ENCODE peak calls at places on chromosomes 5 and 9, in six cellular contexts. D is SK-N-SH, W is endothelial cell of umbilical vein, H is sigmoid colon, I is HCT116, S is spleen. Y is an unnamed sample.

GRCh38 chr5:100479079-100479688 is 56.0 kb upstream of the FAM174A start:
- DNase-seq in D (peak; percentile 3), W (peak; percentile 24), H (no peak), I (peak; percentile 43), S (no peak), Y (no peak)

GRCh38 chr5:178325311-178326053 is 92.9 kb upstream of the PHYKPL start:
- DNase-seq in D (no peak), W (no peak), H (no peak), I (no peak), S (peak; percentile 51), Y (no peak)

GRCh38 chr5:168163966-168164365 is 127.5 kb upstream of the WWC1 start:
- DNase-seq in D (no peak), W (no peak), H (no peak), I (no peak), S (no peak), Y (no peak)

GRCh38 chr5:140925806-140926205 is 293 bp upstream of the PCDHAC1 start:
- DNase-seq in D (no peak), W (no peak), H (no peak), I (no peak), S (no peak), Y (no peak)

GRCh38 chr9:98154678-98155077 is 35.7 kb upstream of the TRIM14 start:
- DNase-seq in D (no peak), W (no peak), H (no peak), I (no peak), S (no peak), Y (no peak)

GRCh38 chr5:88884435-88884877 is 1.5 kb upstream of the MEF2C start:
- DNase-seq in D (peak; percentile 20), W (peak; percentile 82), H (no peak), I (no peak), S (no peak), Y (no peak)

GRCh38 chr5:119578937-119579336 is 50.4 kb upstream of the FAM170A start:
- DNase-seq in D (no peak), W (peak; percentile 25), H (no peak), I (peak; percentile 70), S (no peak), Y (no peak)

GRCh38 chr9:74887041-74887980 is at the start of gene TRPM6:
- DNase-seq in D (peak; percentile 60), W (peak; percentile 48), H (peak; percentile 89), I (peak; percentile 42), S (peak; percentile 95), Y (peak; percentile 91)

GRCh38 chr5:79992891-79993290 is 1.8 kb upstream of the MTX3 start:
- DNase-seq in D (no peak), W (no peak), H (no peak), I (no peak), S (no peak), Y (no peak)

GRCh38 chr9:92115977-92116285 is 718 bp upstream of the SPTLC1 start:
- DNase-seq in D (no peak), W (no peak), H (no peak), I (no peak), S (no peak), Y (no peak)

GRCh38 chr5:135977375-135977928 is 22.7 kb upstream of the LECT2 start:
- DNase-seq in D (no peak), W (peak; percentile 85), H (peak; percentile 80), I (peak; percentile 73), S (peak; percentile 87), Y (no peak)

GRCh38 chr5:108661030-108661429 is 86.7 kb upstream of the FER start:
- DNase-seq in D (no peak), W (peak; percentile 39), H (no peak), I (no peak), S (no peak), Y (no peak)

GRCh38 chr9:117305454-117305853 is 109.4 kb downstream of the ASTN2 start:
- DNase-seq in D (no peak), W (no peak), H (no peak), I (no peak), S (no peak), Y (no peak)

GRCh38 chr9:117303643-117304230 is 111.1 kb downstream of the ASTN2 start:
- DNase-seq in D (peak; percentile 37), W (no peak), H (no peak), I (no peak), S (no peak), Y (no peak)

GRCh38 chr9:117304613-117305012 is 110.2 kb downstream of the ASTN2 start:
- DNase-seq in D (peak; percentile 51), W (no peak), H (no peak), I (no peak), S (no peak), Y (no peak)

GRCh38 chr9:117296453-117296852 is 118.4 kb downstream of the ASTN2 start:
- DNase-seq in D (no peak), W (no peak), H (no peak), I (no peak), S (no peak), Y (no peak)

GRCh38 chr9:117300686-117301085 is 114.2 kb downstream of the ASTN2 start:
- DNase-seq in D (no peak), W (no peak), H (no peak), I (no peak), S (no peak), Y (no peak)
- H3K4me1 ChIP-seq in D (no peaks in the 10 kb centered on the region), W (no peaks in the 10 kb centered on the region), H (no peaks in the 10 kb centered on the region), I (no peaks in the 10 kb centered on the region), S (no peaks in the 10 kb centered on the region), Y (no peaks in the 10 kb centered on the region)

DNA sequence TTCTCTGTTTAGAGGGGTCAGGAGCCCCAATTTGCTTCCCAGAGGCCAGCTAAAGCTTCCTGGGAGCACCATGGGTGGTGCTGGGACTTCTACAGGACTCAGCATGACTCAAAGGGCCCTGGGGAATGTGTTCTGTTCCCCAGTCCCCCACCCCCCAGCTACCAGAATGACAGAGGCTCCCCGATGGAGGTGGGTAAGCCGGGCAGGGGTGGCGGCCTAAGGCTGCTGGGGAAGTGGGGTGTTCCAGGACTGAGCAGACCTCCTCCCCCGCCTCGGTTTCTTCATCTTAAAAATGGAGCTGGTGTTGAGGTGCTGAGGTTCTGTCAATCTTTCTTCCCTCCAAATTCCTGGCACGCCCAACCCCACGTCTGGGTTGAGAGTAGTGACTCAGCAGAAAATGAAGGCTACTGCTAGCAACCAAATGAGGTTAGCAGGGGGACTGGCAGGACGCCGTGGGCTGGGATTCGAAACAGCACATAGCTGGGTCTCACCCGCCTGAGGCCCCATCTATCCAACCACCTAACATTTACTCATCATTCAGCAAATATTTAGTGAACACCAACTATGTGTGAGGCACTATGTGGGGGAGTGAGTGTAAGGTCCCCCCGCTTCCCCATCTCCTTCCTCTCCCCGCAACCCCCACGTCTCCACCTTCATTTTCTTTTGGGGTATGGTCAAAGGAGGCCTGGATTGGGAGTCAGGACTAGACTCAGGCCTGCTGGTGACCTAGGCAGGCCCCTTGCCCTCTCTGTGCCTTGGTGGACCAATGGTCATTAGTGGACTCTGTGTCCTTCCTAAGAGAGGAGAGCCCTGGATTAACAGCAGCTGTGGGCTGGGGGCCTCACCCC is 50.2 kb downstream of the C9orf50 start:
- DNase-seq in D (no peak), W (no peak), H (peak; percentile 88), I (peak; percentile 70), S (no peak), Y (peak; percentile 68)
- TF ChIP-seq POLR2AphosphoS5 in D (no peak), W (no peak), H (peak; percentile 27), I (peak; percentile 32), S (no peak), Y (no peak)

GRCh38 chr9:127778280-127779135 is at the start of gene SH2D3C:
- DNase-seq in D (no peak), W (no peak), H (no peak), I (no peak), S (peak; percentile 94), Y (no peak)
- H3K27ac ChIP-seq in D (no peak within 1 kb of the TSS), W (no peak within 1 kb of the TSS), H (peak within 1 kb of the TSS; percentile 11), I (no peak within 1 kb of the TSS), S (peak within 1 kb of the TSS; percentile 96), Y (peak within 1 kb of the TSS; percentile 8)

GRCh38 chr9:136520053-136520540 is 25.8 kb downstream of the NOTCH1 start:
- DNase-seq in D (no peak), W (no peak), H (no peak), I (no peak), S (no peak), Y (no peak)
- H3K4me1 ChIP-seq in D (no peaks in the 10 kb centered on the region), W (no peaks in the 10 kb centered on the region), H (peaks cover 20% of the 10 kb centered on the region), I (no peaks in the 10 kb centered on the region), S (peaks cover 9% of the 10 kb centered on the region), Y (peaks cover 8% of the 10 kb centered on the region)

DNA sequence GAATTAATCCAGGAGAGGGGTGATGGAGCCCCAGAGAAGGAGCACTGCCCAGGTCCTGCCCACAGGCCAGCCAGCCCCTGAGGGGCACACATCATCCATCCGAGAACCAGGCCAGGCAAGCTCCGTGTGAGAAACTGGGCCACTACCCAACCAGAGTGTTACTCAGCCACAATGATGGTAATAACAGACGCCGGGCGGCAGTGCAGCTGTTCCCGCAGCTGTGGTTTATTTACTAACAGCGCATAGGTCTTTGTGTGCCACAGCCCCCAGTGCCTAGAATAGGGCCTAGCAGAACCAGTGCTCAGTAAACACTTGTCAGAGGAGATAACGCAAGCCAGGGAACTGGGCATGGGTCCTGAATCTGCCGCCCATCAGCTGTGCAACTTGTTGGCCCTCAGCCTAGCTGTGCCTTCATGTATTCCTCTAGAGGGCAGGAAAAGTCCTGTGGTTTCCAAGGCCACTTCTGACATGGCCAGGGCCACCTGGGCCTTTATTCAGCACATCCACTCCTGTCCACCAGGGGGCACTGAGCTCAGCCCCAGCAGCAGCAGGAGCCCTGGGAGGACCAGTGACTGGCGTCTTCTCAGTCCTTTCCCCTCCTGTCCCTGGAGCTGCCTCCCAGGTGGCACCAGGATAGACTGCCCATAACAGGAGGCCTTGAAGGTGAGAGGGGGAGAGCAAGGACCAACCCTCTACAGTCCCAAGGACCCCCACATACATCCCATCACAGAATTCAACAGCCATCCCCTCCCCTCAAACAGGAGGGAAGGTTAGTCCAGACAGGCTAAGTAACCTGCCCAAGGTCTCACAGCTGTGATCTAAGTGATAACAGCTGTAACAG is 2.1 kb downstream of the MXD3 start:
- DNase-seq in D (peak; percentile 83), W (peak; percentile 73), H (peak; percentile 83), I (peak; percentile 81), S (peak; percentile 92), Y (no peak)
- TF ChIP-seq POLR2AphosphoS5 in D (no peak), W (no peak), H (no peak), I (peak; percentile 44), S (peak; percentile 45), Y (no peak)

GRCh38 chr5:125043781-125044391 is 297.4 kb upstream of the ZNF608 start:
- DNase-seq in D (peak; percentile 72), W (peak; percentile 82), H (no peak), I (peak; percentile 6), S (no peak), Y (no peak)
- H3K27ac ChIP-seq in D (peak overlapping the region; percentile 87), W (peak overlapping the region; percentile 10), H (no peak overlapping the region), I (no peak overlapping the region), S (no peak overlapping the region), Y (no peak overlapping the region)

DNA sequence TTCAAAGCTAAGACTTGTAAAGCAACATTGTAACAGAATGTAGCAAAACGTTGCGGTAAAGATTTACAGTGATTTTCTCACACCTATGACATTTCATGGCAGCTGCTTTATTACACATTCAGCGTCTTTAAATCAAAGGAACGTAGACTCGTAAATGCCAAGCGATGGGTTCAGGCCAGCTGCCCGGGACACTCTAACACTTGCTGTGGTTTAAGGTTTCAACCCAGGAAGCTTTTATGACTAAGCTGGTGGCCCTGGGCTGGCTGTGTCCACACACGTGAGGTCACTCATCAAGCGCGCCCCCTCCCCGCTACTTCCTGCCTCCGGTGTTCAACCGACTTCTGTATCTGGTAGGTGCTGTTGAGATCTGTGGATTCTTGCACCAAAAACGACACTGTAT is 2.5 kb downstream of the SLC6A18 start:
- DNase-seq in D (no peak), W (no peak), H (no peak), I (no peak), S (no peak), Y (no peak)
- H3K4me1 ChIP-seq in D (no peaks in the 10 kb centered on the region), W (no peaks in the 10 kb centered on the region), H (peaks cover 11% of the 10 kb centered on the region), I (no peaks in the 10 kb centered on the region), S (no peaks in the 10 kb centered on the region), Y (no peaks in the 10 kb centered on the region)

GRCh38 chr5:95886340-95887044 is 64.0 kb upstream of the GLRX start:
- DNase-seq in D (no peak), W (no peak), H (no peak), I (no peak), S (no peak), Y (no peak)
- TF ChIP-seq POLR2AphosphoS5 in D (no peak), W (no peak), H (no peak), I (no peak), S (no peak), Y (no peak)

Y was measured in suprapubic skin.